ENCODE peak calls at places on chromosome 11, in four cellular contexts. I is DND-41, L is upper lobe of left lung, H is left lung. V is an unnamed sample. For H3K4me1 and H3K9me3, the result is how much of the 10 kb centered on the place peaks cover.

GRCh38 chr11:46387919-46388618 is 3.5 kb downstream of the CHRM4 start:
- ATAC-seq in I (peak), L (no peak), H (no peak), V (no peak)

GRCh38 chr11:123549901-123550619 is 104.4 kb downstream of the SCN3B start:
- ATAC-seq in I (no peak), L (no peak), H (no peak), V (no peak)

GRCh38 chr11:128928400-128928799 is 14.3 kb downstream of the TP53AIP1 start:
- ATAC-seq in I (no peak), L (no peak), H (no peak), V (no peak)

GRCh38 chr11:1988667-1989317 is 8.8 kb downstream of the H19 start:
- ATAC-seq in I (no peak), L (no peak), H (peak), V (no peak)

GRCh38 chr11:113778111-113778910 is 1.3 kb upstream of the CLDN25 start:
- ATAC-seq in I (no peak), L (no peak), H (no peak), V (no peak)

GRCh38 chr11:10934293-10934850 is 76.5 kb upstream of the ZBED5 start:
- ATAC-seq in I (no peak), L (no peak), H (peak), V (no peak)

GRCh38 chr11:123187670-123188507 is 7.2 kb downstream of the CLMP start:
- ATAC-seq in I (no peak), L (no peak), H (no peak), V (no peak)

GRCh38 chr11:40247023-40247422 is 1212.4 kb downstream of the LRRC4C start:
- ATAC-seq in I (no peak), L (no peak), H (no peak), V (no peak)

GRCh38 chr11:47565340-47566165 is at the start of gene PTPMT1:
- ATAC-seq in I (peak), L (peak), H (peak), V (peak)

GRCh38 chr11:1979607-1980006 is 18.0 kb downstream of the H19 start:
- ATAC-seq in I (no peak), L (no peak), H (no peak), V (no peak)

GRCh38 chr11:96620464-96621044 is 230.7 kb downstream of the JRKL start:
- ATAC-seq in I (no peak), L (no peak), H (no peak), V (no peak)

GRCh38 chr11:72605958-72606357 is 68.3 kb downstream of the PDE2A start:
- ATAC-seq in I (no peak), L (no peak), H (peak), V (peak)

GRCh38 chr11:66113132-66113856 is 43.2 kb downstream of the PACS1 start:
- ATAC-seq in I (no peak), L (no peak), H (peak), V (no peak)

GRCh38 chr11:3920148-3920852 is 64.8 kb downstream of the STIM1 start:
- ATAC-seq in I (peak), L (no peak), H (peak), V (peak)

GRCh38 chr11:26088391-26088790 is 243.5 kb upstream of the ANO3 start:
- ATAC-seq in I (no peak), L (no peak), H (no peak), V (no peak)

GRCh38 chr11:86176165-86176884 is 68.2 kb upstream of the EED start:
- ATAC-seq in I (no peak), L (peak), H (peak), V (no peak)

GRCh38 chr11:95297680-95298452 is 66.9 kb upstream of the SESN3 start:
- ATAC-seq in I (no peak), L (no peak), H (no peak), V (no peak)

DNA sequence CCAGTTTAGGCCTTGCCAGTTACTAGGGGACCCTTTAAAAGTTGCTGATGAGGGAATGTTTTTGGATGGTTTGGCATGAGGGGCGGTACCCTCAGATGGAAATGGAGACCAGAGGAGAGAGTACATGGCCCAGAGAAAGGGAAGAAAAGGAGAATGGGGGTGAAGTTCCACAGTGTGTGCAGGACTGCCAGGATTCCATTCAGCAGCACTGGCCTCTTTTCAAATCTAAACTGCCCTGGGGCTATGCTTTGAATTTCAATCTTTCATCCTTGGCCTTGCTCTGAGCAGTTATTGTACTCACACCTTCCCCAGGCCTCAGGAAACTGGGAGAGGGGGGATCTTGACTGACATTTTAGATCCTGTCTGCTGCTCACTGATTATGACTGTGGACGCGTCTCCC is 3.0 kb downstream of the SLC3A2 start:
- ATAC-seq in I (no peak), L (no peak), H (no peak), V (no peak)
- H3K4me1 ChIP-seq in I (half or more), L (half or more), H (half or more), V (half or more)

GRCh38 chr11:64305691-64306562 is 603 bp downstream of the ESRRA start:
- ATAC-seq in I (peak), L (peak), H (peak), V (peak)
- TF ChIP-seq CTCF in I (peak), L (peak), H (no peak), V (no peak)

GRCh38 chr11:106306942-106307341 is 229.5 kb downstream of the AASDHPPT start:
- ATAC-seq in I (no peak), L (no peak), H (no peak), V (no peak)

GRCh38 chr11:106304274-106304673 is 226.8 kb downstream of the AASDHPPT start:
- ATAC-seq in I (no peak), L (no peak), H (peak), V (no peak)

GRCh38 chr11:106305458-106305857 is 228.0 kb downstream of the AASDHPPT start:
- ATAC-seq in I (no peak), L (peak), H (peak), V (no peak)

GRCh38 chr11:106302416-106302815 is 225.0 kb downstream of the AASDHPPT start:
- ATAC-seq in I (peak), L (no peak), H (no peak), V (no peak)
- H3K9me3 ChIP-seq in I (half or more), L (under half), H (under half), V (under half)

GRCh38 chr11:67366546-67366945 is 6.9 kb downstream of the CLCF1 start:
- ATAC-seq in I (no peak), L (no peak), H (peak), V (peak)

GRCh38 chr11:67364169-67364568 is 9.2 kb downstream of the CLCF1 start:
- ATAC-seq in I (no peak), L (no peak), H (no peak), V (no peak)

GRCh38 chr11:67365756-67366384 is 7.5 kb downstream of the CLCF1 start:
- ATAC-seq in I (no peak), L (no peak), H (no peak), V (no peak)

GRCh38 chr11:67367014-67367835 is 6.2 kb downstream of the CLCF1 start:
- ATAC-seq in I (no peak), L (no peak), H (no peak), V (peak)

DNA sequence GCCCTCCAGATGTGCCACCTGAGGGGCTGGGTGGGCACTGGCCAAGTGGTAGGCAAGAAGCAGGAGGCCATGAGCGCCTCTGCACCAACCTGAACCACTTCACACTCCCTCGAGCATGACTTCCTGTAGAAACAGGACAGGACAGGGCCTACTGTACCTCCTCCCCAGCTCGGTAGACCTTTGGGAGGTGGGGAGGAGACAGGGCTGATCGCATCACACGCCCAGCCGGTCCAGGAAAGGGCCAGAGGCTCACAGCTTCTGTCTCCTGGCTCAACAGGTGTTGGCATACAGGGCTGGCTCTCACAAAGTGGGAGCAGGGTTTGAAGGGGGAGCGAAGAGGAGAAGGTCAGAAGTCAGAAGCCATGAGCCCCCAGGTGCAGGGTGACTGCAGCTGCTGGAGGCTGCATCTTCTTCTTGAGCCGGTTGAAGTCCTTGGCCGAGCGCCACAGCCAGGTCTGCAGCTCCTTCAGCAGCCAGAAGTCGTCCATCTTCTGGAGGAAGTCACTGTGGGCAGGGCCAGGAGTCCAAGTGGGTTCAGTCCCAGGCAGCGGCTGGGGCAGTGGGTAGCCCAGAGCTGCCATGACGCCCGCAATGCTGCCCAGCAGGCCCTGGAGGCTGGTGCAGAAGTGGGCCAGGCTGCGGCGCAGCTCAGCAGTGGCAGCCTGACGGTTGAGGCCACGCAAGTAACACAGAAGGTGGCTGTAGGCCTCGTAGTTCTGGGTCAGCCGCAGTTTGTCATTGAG is 8.4 kb downstream of the CLCF1 start:
- ATAC-seq in I (no peak), L (no peak), H (no peak), V (no peak)
- H3K4me1 ChIP-seq in I (under half), L (under half), H (half or more), V (half or more)

DNA sequence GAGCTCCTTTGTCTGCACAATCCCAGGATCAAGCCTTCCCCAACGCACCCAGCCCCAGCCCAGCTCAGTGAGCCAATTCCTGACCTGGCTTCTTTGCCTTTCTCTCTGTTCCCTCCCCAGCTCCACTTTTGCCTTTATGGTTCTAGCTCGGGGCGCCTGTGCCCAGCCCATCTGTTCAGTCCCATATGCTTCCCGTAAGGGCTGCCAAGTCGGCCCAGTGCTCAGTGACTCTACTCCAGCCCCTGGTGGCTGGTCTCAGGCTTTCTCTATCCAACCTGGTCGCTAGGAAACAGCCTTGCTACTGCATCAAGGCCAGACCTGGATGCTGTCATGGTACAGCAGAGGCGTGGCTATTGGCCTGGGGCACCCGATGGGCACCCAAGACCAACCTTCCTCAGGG is 178.1 kb downstream of the DSCAML1 start:
- ATAC-seq in I (no peak), L (no peak), H (no peak), V (no peak)
- TF ChIP-seq CTCF in I (no peak), L (no peak), H (no peak), V (no peak)

GRCh38 chr11:76047231-76047630 is 159.1 kb downstream of the WNT11 start:
- ATAC-seq in I (no peak), L (no peak), H (no peak), V (no peak)
- H3K9me3 ChIP-seq in I (under half), L (under half), H (under half), V (under half)

GRCh38 chr11:62882428-62882742 is 1.7 kb downstream of the SLC3A2 start:
- ATAC-seq in I (no peak), L (no peak), H (no peak), V (no peak)
- H3K4me1 ChIP-seq in I (half or more), L (under half), H (half or more), V (half or more)

V was measured in gastroesophageal sphincter.